ENCODE peak calls at places on chromosomes 4 and X, in four cellular contexts. M, D, O and C are unnamed samples.

GRCh38 chr4:184528713-184529112 is 54.4 kb upstream of the IRF2 start:
- DNase-seq in O (no peak), M (no peak), D (no peak), C (no peak)

GRCh38 chr4:155007660-155008176 is 200.7 kb upstream of the NPY2R start:
- DNase-seq in M (no peak), O (no peak), D (no peak), C (no peak)

GRCh38 chrX:48083212-48083611 is 11.8 kb upstream of the ZNF630 start:
- DNase-seq in O (peak; percentile 55), M (peak; percentile 43), D (peak; percentile 46), C (no peak)

GRCh38 chr4:117085185-117085701 is at the start of gene TRAM1L1:
- DNase-seq in O (peak; percentile 73), D (peak; percentile 59), M (peak; percentile 51), C (peak; percentile 65)

GRCh38 chrX:72526534-72527508 is 45.8 kb downstream of the HDAC8 start:
- DNase-seq in M (peak; percentile 3), D (no peak), O (no peak), C (no peak)

GRCh38 chr4:123393696-123394095 is 2.9 kb upstream of the SPRY1 start:
- DNase-seq in O (no peak), M (no peak), D (no peak), C (no peak)

GRCh38 chrX:136126892-136127406 is 20.4 kb upstream of the FHL1 start:
- DNase-seq in O (no peak), D (no peak), M (peak; percentile 20), C (no peak)

GRCh38 chr4:36399762-36400353 is 118.4 kb downstream of the DTHD1 start:
- DNase-seq in O (peak; percentile 38), D (peak; percentile 55), M (peak; percentile 2), C (no peak)

GRCh38 chr4:60948008-60948407 is 252.1 kb upstream of the ADGRL3 start:
- DNase-seq in D (no peak), O (no peak), M (no peak), C (no peak)

GRCh38 chr4:123340381-123340701 is 56.3 kb upstream of the SPRY1 start:
- DNase-seq in O (no peak), D (no peak), M (peak; percentile 96), C (no peak)

GRCh38 chrX:36241397-36241796 is 321.9 kb downstream of the CFAP47 start:
- DNase-seq in D (no peak), M (no peak), O (no peak), C (no peak)
- TF ChIP-seq CTCF in D (no peak), M (no peak), O (no peak), C (no peak)

GRCh38 chr4:65139998-65140397 is 530.3 kb downstream of the EPHA5 start:
- DNase-seq in M (no peak), O (no peak), D (no peak), C (no peak)
- TF ChIP-seq CTCF in M (no peak), O (no peak), D (no peak), C (no peak)

DNA sequence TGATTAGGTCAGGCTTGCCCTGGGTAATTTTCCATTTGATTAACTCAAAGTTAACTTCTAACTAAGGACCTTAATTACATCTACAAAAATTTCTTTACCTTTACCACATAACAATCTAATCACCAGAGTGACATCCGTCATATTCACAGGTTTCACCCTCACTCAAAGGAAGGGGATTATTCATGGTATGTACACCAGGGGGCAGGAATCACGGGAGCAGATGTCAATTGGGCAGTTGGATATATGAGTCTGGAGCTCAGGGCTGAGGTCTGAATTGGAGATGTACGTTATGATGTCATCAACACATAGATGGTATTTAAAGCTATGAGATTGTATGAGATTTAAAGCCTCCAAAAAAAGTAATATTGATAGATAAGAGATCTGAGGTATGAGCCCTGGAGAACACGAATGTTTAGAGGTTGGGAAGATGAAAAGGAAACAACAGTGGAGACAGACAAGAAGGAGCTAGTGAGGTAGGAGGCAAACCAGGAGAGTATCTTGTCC is 52.9 kb downstream of the PGRMC1 start:
- DNase-seq in D (no peak), O (no peak), M (no peak), C (no peak)
- TF ChIP-seq CTCF in D (no peak), O (no peak), M (peak; percentile 11), C (no peak)

GRCh38 chrX:50941638-50942037 is 31.1 kb downstream of the BMP15 start:
- DNase-seq in M (no peak), D (no peak), O (peak; percentile 20), C (no peak)
- TF ChIP-seq CTCF in M (peak; percentile 37), D (peak; percentile 19), O (no peak), C (no peak)

GRCh38 chrX:14630724-14631123 is 101.4 kb downstream of the GLRA2 start:
- DNase-seq in O (no peak), D (no peak), M (no peak), C (no peak)
- TF ChIP-seq CTCF in O (no peak), D (no peak), M (no peak), C (no peak)